ENCODE peak calls at places on chromosome X, in four cellular contexts. G, A, E and F are unnamed samples.

GRCh38 chrX:21946925-21947641 is 6.6 kb downstream of the SMS start:
- DNase-seq in G (no peak), A (no peak), E (peak; percentile 56), F (no peak)

GRCh38 chrX:72351606-72352338 is 46.1 kb upstream of the CITED1 start:
- DNase-seq in G (no peak), A (no peak), E (peak; percentile 53), F (peak; percentile 13)

GRCh38 chrX:103520391-103520790 is 1.1 kb upstream of the RAB40A start:
- DNase-seq in G (no peak), A (no peak), E (peak; percentile 29), F (no peak)

GRCh38 chrX:131650637-131651410 is 107.0 kb downstream of the OR13H1 start:
- DNase-seq in G (no peak), A (no peak), E (no peak), F (no peak)

GRCh38 chrX:140817943-140818342 is 108.4 kb downstream of the LINC00632 start:
- DNase-seq in G (no peak), A (no peak), E (peak; percentile 66), F (no peak)

GRCh38 chrX:68677998-68678397 is 30.5 kb downstream of the STARD8 start:
- DNase-seq in G (no peak), A (no peak), E (no peak), F (no peak)

GRCh38 chrX:104118765-104119164 is 6.4 kb downstream of the ZCCHC18 start:
- DNase-seq in G (no peak), A (no peak), E (no peak), F (no peak)

GRCh38 chrX:39261446-39262147 is 460.3 kb downstream of the MID1IP1 start:
- DNase-seq in G (no peak), A (no peak), E (peak; percentile 39), F (no peak)

GRCh38 chrX:154013614-154014360 is 5.9 kb downstream of the IRAK1 start:
- DNase-seq in G (peak; percentile 81), A (no peak), E (peak; percentile 66), F (no peak)

GRCh38 chrX:68440940-68441339 is 7.6 kb upstream of the OPHN1 start:
- DNase-seq in G (no peak), A (peak; percentile 33), E (peak; percentile 71), F (peak; percentile 56)

GRCh38 chrX:153884136-153885076 is 1.6 kb downstream of the L1CAM start:
- DNase-seq in G (no peak), A (no peak), E (no peak), F (no peak)

GRCh38 chrX:2642146-2642545 is 48.9 kb upstream of the CD99 start:
- DNase-seq in G (no peak), A (no peak), E (no peak), F (no peak)

GRCh38 chrX:151722241-151722846 is 6.5 kb downstream of the FATE1 start:
- DNase-seq in G (no peak), A (no peak), E (no peak), F (peak; percentile 24)

GRCh38 chrX:141724186-141724585 is 25.6 kb upstream of the SPANXD start:
- DNase-seq in G (no peak), A (no peak), E (no peak), F (no peak)

GRCh38 chrX:111837226-111837625 is 38.8 kb upstream of the TRPC5OS start:
- DNase-seq in G (no peak), A (no peak), E (no peak), F (no peak)

GRCh38 chrX:108165349-108166111 is 74.0 kb downstream of the ATG4A start:
- DNase-seq in G (no peak), A (no peak), E (peak; percentile 45), F (no peak)

GRCh38 chrX:14095702-14096101 is 66.0 kb upstream of the GEMIN8 start:
- DNase-seq in G (no peak), A (no peak), E (peak; percentile 72), F (no peak)

GRCh38 chrX:104659037-104659744 is 93.2 kb downstream of the IL1RAPL2 start:
- DNase-seq in G (no peak), A (peak; percentile 4), E (no peak), F (peak; percentile 14)

GRCh38 chrX:114344756-114345155 is 239.1 kb upstream of the HTR2C start:
- DNase-seq in G (no peak), A (no peak), E (peak; percentile 69), F (no peak)

GRCh38 chrX:97529801-97530200 is 646.1 kb downstream of the RPA4 start:
- DNase-seq in G (no peak), A (no peak), E (peak; percentile 1), F (no peak)

GRCh38 chrX:40170830-40171512 is 73.2 kb upstream of the BCOR start:
- DNase-seq in G (no peak), A (no peak), E (peak; percentile 29), F (no peak)

GRCh38 chrX:11363069-11363594 is 69.9 kb downstream of the AMELX start:
- DNase-seq in G (no peak), A (no peak), E (no peak), F (no peak)

GRCh38 chrX:19739683-19740082 is 147.7 kb downstream of the SH3KBP1 start:
- DNase-seq in G (no peak), A (peak; percentile 4), E (peak; percentile 67), F (peak; percentile 45)

GRCh38 chrX:106588801-106589200 is 23.0 kb upstream of the RADX start:
- DNase-seq in G (no peak), A (no peak), E (no peak), F (no peak)

GRCh38 chrX:2819345-2820130 is 9.2 kb upstream of the GYG2 start:
- DNase-seq in G (no peak), A (no peak), E (peak; percentile 64), F (no peak)

GRCh38 chrX:27890611-27891010 is 82.8 kb downstream of the MAGEB10 start:
- DNase-seq in G (no peak), A (no peak), E (peak; percentile 59), F (no peak)

GRCh38 chrX:130857207-130857606 is 45.8 kb downstream of the ENOX2 start:
- DNase-seq in G (no peak), A (no peak), E (no peak), F (no peak)

GRCh38 chrX:39755152-39756032 is 342.4 kb downstream of the BCOR start:
- DNase-seq in G (peak; percentile 77), A (peak; percentile 85), E (peak; percentile 93), F (peak; percentile 75)

GRCh38 chrX:39299615-39300014 is 498.4 kb downstream of the MID1IP1 start:
- DNase-seq in G (no peak), A (no peak), E (no peak), F (no peak)

GRCh38 chrX:41720125-41720780 is 3.7 kb upstream of the GPR82 start:
- DNase-seq in G (no peak), A (no peak), E (peak; percentile 2), F (no peak)

GRCh38 chrX:79645749-79646148 is 278.6 kb upstream of the ITM2A start:
- DNase-seq in G (no peak), A (no peak), E (no peak), F (no peak)

GRCh38 chrX:56554870-56555269 is 8.6 kb upstream of the UBQLN2 start:
- DNase-seq in G (no peak), A (no peak), E (no peak), F (no peak)

DNA sequence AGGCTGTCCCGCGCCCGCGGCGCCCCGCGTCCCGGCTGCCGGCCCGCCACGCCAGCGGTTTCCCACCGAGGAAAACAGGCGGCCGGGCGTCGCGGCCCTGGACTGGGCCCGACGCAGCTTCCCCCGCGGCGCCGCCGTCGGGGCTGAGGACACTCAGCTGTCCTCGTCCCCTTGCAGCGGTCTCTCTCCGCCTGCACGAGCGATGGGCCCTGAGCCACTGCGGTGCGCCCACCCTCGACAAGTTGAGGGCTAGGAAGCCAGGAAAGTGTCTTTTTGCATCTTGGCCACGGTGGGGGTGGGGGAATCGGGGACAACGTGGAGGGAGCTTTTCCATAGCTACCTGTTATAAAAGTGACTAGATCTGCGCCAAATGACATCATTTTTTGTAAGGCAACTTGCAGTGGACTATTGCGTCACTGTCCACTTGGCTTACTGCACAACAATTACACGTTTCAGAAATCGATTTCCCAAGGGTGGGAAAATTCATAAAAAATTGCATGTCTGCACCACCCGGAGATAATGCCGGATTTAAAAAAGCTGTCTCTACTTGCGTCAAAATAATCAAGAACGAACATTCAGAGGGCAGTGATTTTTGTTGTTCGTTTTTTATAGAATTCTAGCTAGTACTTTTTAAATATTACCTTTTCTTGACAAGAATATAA is 1.1 kb downstream of the KLHL15 start:
- DNase-seq in G (no peak), A (peak; percentile 5), E (peak; percentile 73), F (no peak)
- H3K4me3 ChIP-seq in G (peak overlapping the region; percentile 64), A (peak overlapping the region; percentile 69), E (peak overlapping the region; percentile 81), F (peak overlapping the region; percentile 86)

DNA sequence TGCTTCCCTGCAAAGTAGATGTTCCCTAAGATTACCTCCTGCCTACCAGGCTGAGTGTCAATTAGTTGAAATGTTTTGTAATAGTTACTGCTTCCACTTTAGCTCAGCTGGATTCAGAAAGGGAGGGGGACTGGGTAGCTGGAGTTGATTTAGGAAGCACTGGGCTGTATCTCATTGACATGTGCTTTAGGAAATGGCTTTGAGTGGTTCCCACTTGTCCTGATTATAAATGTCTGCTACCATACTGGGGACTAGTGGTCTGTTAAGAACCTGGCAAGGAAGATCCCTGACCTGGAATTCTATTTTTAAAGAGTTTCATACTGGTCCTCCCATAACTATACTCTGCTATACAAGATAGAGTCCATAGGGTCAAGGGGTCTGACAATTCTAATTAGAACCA is 363.9 kb upstream of the PPP1R2C start:
- DNase-seq in G (no peak), A (no peak), E (no peak), F (no peak)
- H3K27me3 ChIP-seq in G (peaks cover 3% of the 10 kb centered on the region), A (no peaks in the 10 kb centered on the region), E (peaks cover under 1% of the 10 kb centered on the region), F (no peaks in the 10 kb centered on the region)

DNA sequence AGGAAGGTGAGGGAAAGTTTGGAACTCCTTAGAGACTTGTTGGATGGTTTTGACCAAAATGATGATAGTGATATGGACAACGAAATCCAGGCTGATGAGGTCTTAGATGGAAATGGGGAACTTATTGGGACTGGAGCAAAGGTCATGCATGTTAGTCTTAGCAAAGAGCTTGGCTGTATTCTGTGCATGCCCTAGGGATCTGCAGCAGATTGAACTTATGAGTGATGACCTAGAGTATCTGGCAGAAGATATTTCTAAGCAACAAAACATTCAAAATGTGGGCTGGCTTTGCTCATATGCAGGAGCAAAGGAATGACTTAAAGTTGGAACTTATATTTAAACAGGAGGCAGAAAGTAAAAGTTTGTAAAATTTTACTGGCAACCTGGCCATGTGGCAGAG is 489.3 kb upstream of the DIPK2B start:
- DNase-seq in G (no peak), A (no peak), E (no peak), F (no peak)
- H3K9me3 ChIP-seq in G (no peaks in the 10 kb centered on the region), A (no peaks in the 10 kb centered on the region), E (peaks cover 4% of the 10 kb centered on the region), F (no peaks in the 10 kb centered on the region)

GRCh38 chrX:636971-637659 is 6.5 kb downstream of the SHOX start:
- DNase-seq in G (no peak), A (no peak), E (no peak), F (no peak)
- H3K4me3 ChIP-seq in G (no peak overlapping the region), A (no peak overlapping the region), E (no peak overlapping the region), F (peak overlapping the region; percentile 31)

DNA sequence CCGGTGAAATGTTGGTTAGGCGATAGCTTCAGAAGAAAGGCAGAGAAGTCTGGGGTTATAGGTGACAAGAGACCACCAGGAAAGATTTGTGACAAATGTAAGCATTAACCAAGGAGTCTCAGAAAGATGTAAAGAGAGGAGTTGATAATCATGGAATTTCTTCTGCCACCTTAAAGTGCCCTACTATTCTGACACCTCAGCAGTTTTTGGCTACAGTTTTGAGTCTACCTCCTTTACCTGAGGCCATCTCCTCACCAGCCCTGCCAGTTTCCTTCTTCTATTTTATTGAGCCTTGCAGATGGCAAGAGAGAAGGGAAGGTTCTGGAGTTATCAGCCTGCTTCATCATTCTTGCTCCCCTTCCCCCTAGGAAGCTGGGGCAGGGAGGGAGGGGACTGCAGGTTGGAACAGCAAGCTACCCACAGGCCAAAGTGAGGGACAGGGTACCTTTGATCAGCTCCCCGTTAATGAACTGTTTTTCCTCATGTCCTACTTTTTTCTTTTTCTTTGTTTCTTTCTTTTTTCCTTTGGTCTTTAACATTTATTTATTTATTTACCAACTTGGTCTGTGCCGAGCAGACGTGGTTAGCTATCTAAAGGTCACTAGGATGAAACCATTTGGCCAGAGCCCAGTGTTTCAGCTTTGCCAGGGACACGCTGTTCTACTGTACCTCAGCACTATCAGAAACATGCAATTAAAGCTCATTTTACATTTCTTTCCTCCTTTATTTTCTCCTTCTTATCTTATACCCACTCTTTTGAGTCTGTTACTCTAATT is 438.7 kb upstream of the AR start:
- DNase-seq in G (no peak), A (no peak), E (no peak), F (peak; percentile 15)
- H3K27me3 ChIP-seq in G (no peaks in the 10 kb centered on the region), A (no peaks in the 10 kb centered on the region), E (peaks cover 3% of the 10 kb centered on the region), F (no peaks in the 10 kb centered on the region)